ENCODE peak calls at places on chromosome 10, in eight cellular contexts. One of them, this sample, is unnamed.

GRCh38 chr10:66943590-66943989 is 17.8 kb downstream of the LRRTM3 start:
- DNase-seq in bronchial epithelial cell: no peak
- DNase-seq in ovary: no peak
- DNase-seq in H9: no peak
- DNase-seq in lower leg skin: no peak
- DNase-seq in AG09309: no peak
- DNase-seq in fibroblast of lung: no peak
- DNase-seq in AG04449: no peak
- DNase-seq in this sample: no peak

GRCh38 chr10:63718006-63718405 is 196.8 kb downstream of the REEP3 start:
- DNase-seq in AG09309: no peak
- DNase-seq in H9: no peak
- DNase-seq in ovary: no peak
- DNase-seq in lower leg skin: no peak
- DNase-seq in AG04449: no peak
- DNase-seq in bronchial epithelial cell: peak
- DNase-seq in fibroblast of lung: no peak
- DNase-seq in this sample: no peak

GRCh38 chr10:123301077-123301875 is 147.1 kb downstream of the BUB3 start:
- DNase-seq in ovary: no peak
- DNase-seq in H9: no peak
- DNase-seq in fibroblast of lung: peak
- DNase-seq in AG09309: no peak
- DNase-seq in lower leg skin: peak
- DNase-seq in AG04449: no peak
- DNase-seq in bronchial epithelial cell: peak
- DNase-seq in this sample: peak

GRCh38 chr10:132788180-132788830 is 2.4 kb upstream of the NKX6-2 start:
- DNase-seq in AG09309: no peak
- DNase-seq in bronchial epithelial cell: no peak
- DNase-seq in AG04449: no peak
- DNase-seq in fibroblast of lung: peak
- DNase-seq in ovary: no peak
- DNase-seq in H9: no peak
- DNase-seq in lower leg skin: no peak
- DNase-seq in this sample: no peak

GRCh38 chr10:132963430-132963960 is 21.1 kb upstream of the CFAP46 start:
- DNase-seq in lower leg skin: no peak
- DNase-seq in fibroblast of lung: no peak
- DNase-seq in bronchial epithelial cell: no peak
- DNase-seq in AG09309: no peak
- DNase-seq in H9: no peak
- DNase-seq in ovary: no peak
- DNase-seq in AG04449: no peak
- DNase-seq in this sample: no peak

GRCh38 chr10:4498763-4499251 is 327.2 kb upstream of the AKR1E2 start:
- DNase-seq in AG09309: peak
- DNase-seq in bronchial epithelial cell: peak
- DNase-seq in lower leg skin: no peak
- DNase-seq in AG04449: peak
- DNase-seq in fibroblast of lung: peak
- DNase-seq in H9: no peak
- DNase-seq in ovary: no peak
- DNase-seq in this sample: peak

GRCh38 chr10:3096149-3096548 is 28.8 kb downstream of the PFKP start:
- DNase-seq in lower leg skin: no peak
- DNase-seq in bronchial epithelial cell: no peak
- DNase-seq in fibroblast of lung: no peak
- DNase-seq in ovary: no peak
- DNase-seq in AG04449: no peak
- DNase-seq in AG09309: no peak
- DNase-seq in H9: no peak
- DNase-seq in this sample: peak

GRCh38 chr10:132417957-132418441 is 21.0 kb downstream of the PWWP2B start:
- DNase-seq in AG04449: no peak
- DNase-seq in ovary: no peak
- DNase-seq in fibroblast of lung: no peak
- DNase-seq in lower leg skin: no peak
- DNase-seq in H9: no peak
- DNase-seq in AG09309: no peak
- DNase-seq in bronchial epithelial cell: peak
- DNase-seq in this sample: no peak

GRCh38 chr10:17445400-17445998 is 8.9 kb downstream of the ST8SIA6 start:
- DNase-seq in lower leg skin: no peak
- DNase-seq in fibroblast of lung: no peak
- DNase-seq in AG04449: no peak
- DNase-seq in AG09309: no peak
- DNase-seq in ovary: no peak
- DNase-seq in H9: no peak
- DNase-seq in bronchial epithelial cell: peak
- DNase-seq in this sample: no peak

GRCh38 chr10:116113721-116114501 is 159.1 kb downstream of the GFRA1 start:
- DNase-seq in bronchial epithelial cell: no peak
- DNase-seq in H9: peak
- DNase-seq in lower leg skin: peak
- DNase-seq in fibroblast of lung: peak
- DNase-seq in AG09309: peak
- DNase-seq in ovary: no peak
- DNase-seq in AG04449: peak
- DNase-seq in this sample: peak

GRCh38 chr10:1109795-1110673 is 53.8 kb downstream of the WDR37 start:
- DNase-seq in ovary: peak
- DNase-seq in fibroblast of lung: peak
- DNase-seq in AG04449: peak
- DNase-seq in AG09309: peak
- DNase-seq in H9: peak
- DNase-seq in lower leg skin: no peak
- DNase-seq in bronchial epithelial cell: peak
- DNase-seq in this sample: peak

GRCh38 chr10:13518076-13518692 is 10.6 kb downstream of the BEND7 start:
- DNase-seq in AG09309: no peak
- DNase-seq in bronchial epithelial cell: no peak
- DNase-seq in ovary: no peak
- DNase-seq in fibroblast of lung: peak
- DNase-seq in AG04449: no peak
- DNase-seq in H9: peak
- DNase-seq in lower leg skin: no peak
- DNase-seq in this sample: no peak

GRCh38 chr10:126905776-126906703 is 812 bp downstream of the DOCK1 start:
- DNase-seq in lower leg skin: peak
- DNase-seq in AG04449: no peak
- DNase-seq in fibroblast of lung: peak
- DNase-seq in AG09309: no peak
- DNase-seq in bronchial epithelial cell: no peak
- DNase-seq in ovary: peak
- DNase-seq in H9: peak
- DNase-seq in this sample: peak

GRCh38 chr10:82922046-82922445 is 1047.1 kb downstream of the NRG3 start:
- DNase-seq in ovary: no peak
- DNase-seq in AG04449: no peak
- DNase-seq in bronchial epithelial cell: no peak
- DNase-seq in fibroblast of lung: no peak
- DNase-seq in lower leg skin: no peak
- DNase-seq in AG09309: no peak
- DNase-seq in H9: no peak
- DNase-seq in this sample: no peak

GRCh38 chr10:5559642-5560141 is 34.9 kb downstream of the CALML3 start:
- DNase-seq in fibroblast of lung: peak
- DNase-seq in bronchial epithelial cell: no peak
- DNase-seq in AG09309: no peak
- DNase-seq in H9: no peak
- DNase-seq in AG04449: no peak
- DNase-seq in ovary: peak
- DNase-seq in lower leg skin: peak
- DNase-seq in this sample: peak

GRCh38 chr10:124329941-124330340 is 88.8 kb downstream of the OAT start:
- DNase-seq in lower leg skin: peak
- DNase-seq in AG09309: no peak
- DNase-seq in AG04449: no peak
- DNase-seq in bronchial epithelial cell: no peak
- DNase-seq in H9: no peak
- DNase-seq in fibroblast of lung: no peak
- DNase-seq in ovary: no peak
- DNase-seq in this sample: no peak

GRCh38 chr10:124224331-124225028 is 131.1 kb upstream of the CHST15 start:
- DNase-seq in ovary: no peak
- DNase-seq in fibroblast of lung: no peak
- DNase-seq in lower leg skin: peak
- DNase-seq in bronchial epithelial cell: peak
- DNase-seq in AG04449: no peak
- DNase-seq in AG09309: peak
- DNase-seq in H9: no peak
- DNase-seq in this sample: peak

GRCh38 chr10:63005246-63005645 is 127.9 kb upstream of the NRBF2 start:
- DNase-seq in lower leg skin: no peak
- DNase-seq in bronchial epithelial cell: peak
- DNase-seq in fibroblast of lung: peak
- DNase-seq in AG04449: no peak
- DNase-seq in AG09309: peak
- DNase-seq in ovary: no peak
- DNase-seq in H9: no peak
- DNase-seq in this sample: peak

GRCh38 chr10:116274141-116274861 is 1.3 kb upstream of the GFRA1 start:
- DNase-seq in H9: peak
- DNase-seq in AG04449: no peak
- DNase-seq in bronchial epithelial cell: no peak
- DNase-seq in ovary: peak
- DNase-seq in fibroblast of lung: peak
- DNase-seq in AG09309: no peak
- DNase-seq in lower leg skin: peak
- DNase-seq in this sample: no peak

GRCh38 chr10:100286051-100287033 is at the start of gene BLOC1S2:
- DNase-seq in lower leg skin: peak
- DNase-seq in H9: peak
- DNase-seq in fibroblast of lung: peak
- DNase-seq in AG04449: peak
- DNase-seq in AG09309: peak
- DNase-seq in bronchial epithelial cell: peak
- DNase-seq in ovary: peak
- DNase-seq in this sample: peak
- TF ChIP-seq CTCF in lower leg skin: no peak
- TF ChIP-seq CTCF in H9: no peak
- TF ChIP-seq CTCF in fibroblast of lung: no peak
- TF ChIP-seq CTCF in AG04449: peak
- TF ChIP-seq CTCF in AG09309: no peak
- TF ChIP-seq CTCF in bronchial epithelial cell: peak
- TF ChIP-seq CTCF in ovary: no peak
- TF ChIP-seq CTCF in this sample: no peak

GRCh38 chr10:89003344-89003743 is 12.7 kb downstream of the FAS start:
- DNase-seq in AG04449: no peak
- DNase-seq in ovary: no peak
- DNase-seq in H9: no peak
- DNase-seq in fibroblast of lung: no peak
- DNase-seq in bronchial epithelial cell: no peak
- DNase-seq in AG09309: no peak
- DNase-seq in lower leg skin: no peak
- DNase-seq in this sample: no peak
- TF ChIP-seq CTCF in AG04449: no peak
- TF ChIP-seq CTCF in ovary: no peak
- TF ChIP-seq CTCF in H9: no peak
- TF ChIP-seq CTCF in fibroblast of lung: no peak
- TF ChIP-seq CTCF in bronchial epithelial cell: no peak
- TF ChIP-seq CTCF in AG09309: no peak
- TF ChIP-seq CTCF in lower leg skin: no peak
- TF ChIP-seq CTCF in this sample: no peak

GRCh38 chr10:119357389-119358139 is 150.2 kb downstream of the GRK5 start:
- DNase-seq in lower leg skin: no peak
- DNase-seq in bronchial epithelial cell: no peak
- DNase-seq in ovary: no peak
- DNase-seq in AG09309: no peak
- DNase-seq in fibroblast of lung: no peak
- DNase-seq in AG04449: no peak
- DNase-seq in H9: no peak
- DNase-seq in this sample: no peak

GRCh38 chr10:119353438-119353837 is 146.1 kb downstream of the GRK5 start:
- DNase-seq in fibroblast of lung: no peak
- DNase-seq in AG04449: no peak
- DNase-seq in bronchial epithelial cell: no peak
- DNase-seq in AG09309: no peak
- DNase-seq in lower leg skin: no peak
- DNase-seq in ovary: no peak
- DNase-seq in H9: no peak
- DNase-seq in this sample: no peak

GRCh38 chr10:119358567-119358966 is 151.2 kb downstream of the GRK5 start:
- DNase-seq in AG04449: no peak
- DNase-seq in ovary: no peak
- DNase-seq in H9: no peak
- DNase-seq in bronchial epithelial cell: no peak
- DNase-seq in fibroblast of lung: no peak
- DNase-seq in AG09309: no peak
- DNase-seq in lower leg skin: no peak
- DNase-seq in this sample: no peak

GRCh38 chr10:119358140-119358512 is 150.8 kb downstream of the GRK5 start:
- DNase-seq in fibroblast of lung: no peak
- DNase-seq in AG09309: no peak
- DNase-seq in ovary: no peak
- DNase-seq in AG04449: no peak
- DNase-seq in lower leg skin: no peak
- DNase-seq in H9: no peak
- DNase-seq in bronchial epithelial cell: no peak
- DNase-seq in this sample: no peak

GRCh38 chr10:119355930-119356329 is 148.6 kb downstream of the GRK5 start:
- DNase-seq in AG09309: no peak
- DNase-seq in bronchial epithelial cell: peak
- DNase-seq in lower leg skin: no peak
- DNase-seq in AG04449: no peak
- DNase-seq in H9: no peak
- DNase-seq in ovary: no peak
- DNase-seq in fibroblast of lung: no peak
- DNase-seq in this sample: no peak
- TF ChIP-seq CTCF in AG09309: peak
- TF ChIP-seq CTCF in bronchial epithelial cell: peak
- TF ChIP-seq CTCF in lower leg skin: no peak
- TF ChIP-seq CTCF in AG04449: peak
- TF ChIP-seq CTCF in H9: peak
- TF ChIP-seq CTCF in ovary: no peak
- TF ChIP-seq CTCF in fibroblast of lung: peak
- TF ChIP-seq CTCF in this sample: peak

DNA sequence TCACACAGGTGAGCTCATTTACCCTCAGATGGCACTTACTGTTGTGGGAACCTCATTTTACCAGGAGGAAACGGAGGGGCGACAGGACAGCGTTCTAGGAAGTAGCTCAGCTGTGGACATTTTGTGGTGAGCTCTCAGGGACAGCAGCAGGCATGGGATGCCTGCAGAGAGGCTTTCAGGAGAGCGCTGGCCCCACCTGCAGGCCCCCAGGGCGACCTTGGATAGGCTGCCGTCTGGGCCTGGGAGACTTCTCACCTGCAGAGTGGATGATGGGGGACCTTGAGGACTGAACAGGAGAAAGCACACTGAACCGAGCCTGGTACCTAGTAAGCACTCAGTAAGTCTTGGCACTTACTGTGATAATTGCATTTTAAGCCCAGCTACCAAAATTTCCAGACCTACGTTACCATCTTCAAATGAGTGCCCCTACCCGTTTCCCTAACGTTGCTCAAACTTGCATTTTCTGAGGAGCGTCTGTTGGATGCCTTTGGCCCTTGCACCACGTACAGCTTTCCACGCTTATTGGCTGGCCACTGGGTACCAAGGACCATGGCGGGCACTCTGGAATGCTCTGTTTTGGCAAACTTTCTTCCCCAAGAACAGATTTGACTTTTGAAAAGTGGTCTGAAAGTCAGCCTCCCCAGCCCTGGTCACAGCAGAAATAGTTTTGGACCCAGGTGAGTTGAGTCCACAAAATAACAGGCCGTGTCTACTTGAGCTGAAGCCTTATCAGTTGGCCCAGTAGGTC is 223.4 kb downstream of the EBF3 start:
- DNase-seq in lower leg skin: no peak
- DNase-seq in H9: peak
- DNase-seq in AG09309: no peak
- DNase-seq in AG04449: no peak
- DNase-seq in bronchial epithelial cell: no peak
- DNase-seq in fibroblast of lung: no peak
- DNase-seq in ovary: no peak
- DNase-seq in this sample: no peak
- TF ChIP-seq CTCF in lower leg skin: no peak
- TF ChIP-seq CTCF in H9: peak
- TF ChIP-seq CTCF in AG09309: no peak
- TF ChIP-seq CTCF in AG04449: no peak
- TF ChIP-seq CTCF in bronchial epithelial cell: no peak
- TF ChIP-seq CTCF in fibroblast of lung: no peak
- TF ChIP-seq CTCF in ovary: no peak
- TF ChIP-seq CTCF in this sample: no peak

This sample was measured in MCF 10A.